ENCODE peak calls at places on chromosomes 4 and X, in eight cellular contexts. P is stomach; K is suprapubic skin; T is CD8-positive, alpha-beta T cell; I is lung; W is astrocyte; E is HCT116; A is K562. G is an unnamed sample.
A peak's percentile ranks its signal among the peaks of the same experiment; 100 is the strongest.

GRCh38 chrX:24242649-24243556 is 71.0 kb downstream of the SUPT20HL2 start:
- DNase-seq in P (peak; percentile 27), K (peak; percentile 80), T (no peak), I (no peak), W (peak; percentile 27), E (no peak), A (no peak), G (no peak)

GRCh38 chr4:75895744-75896314 is 6.4 kb downstream of the PPEF2 start:
- DNase-seq in P (no peak), K (no peak), T (no peak), I (no peak), W (no peak), E (peak; percentile 23), A (peak; percentile 65), G (peak; percentile 20)

GRCh38 chrX:97563531-97564133 is 679.9 kb downstream of the RPA4 start:
- DNase-seq in P (peak; percentile 31), K (no peak), T (peak; percentile 20), I (peak; percentile 37), W (peak; percentile 56), E (no peak), A (no peak), G (peak; percentile 1)

GRCh38 chr4:8457646-8458045 is 17.1 kb downstream of the TRMT44 start:
- DNase-seq in P (no peak), K (no peak), T (no peak), I (no peak), W (no peak), E (no peak), A (no peak), G (no peak)

GRCh38 chr4:159258889-159259560 is 156.1 kb downstream of the RAPGEF2 start:
- DNase-seq in P (no peak), K (no peak), T (no peak), I (no peak), W (no peak), E (no peak), A (no peak), G (no peak)

GRCh38 chrX:131081772-131082755 is 23.9 kb downstream of the ARHGAP36 start:
- DNase-seq in P (no peak), K (no peak), T (no peak), I (no peak), W (no peak), E (no peak), A (no peak), G (no peak)

GRCh38 chr4:165986956-165987698 is 114.1 kb downstream of the TLL1 start:
- DNase-seq in P (no peak), K (no peak), T (no peak), I (no peak), W (no peak), E (no peak), A (no peak), G (no peak)

GRCh38 chr4:13866881-13867280 is 239.4 kb upstream of the BOD1L1 start:
- DNase-seq in P (no peak), K (no peak), T (no peak), I (no peak), W (peak; percentile 43), E (no peak), A (no peak), G (no peak)

GRCh38 chrX:108001218-108001814 is 19.1 kb upstream of the TEX13B start:
- DNase-seq in P (no peak), K (no peak), T (peak; percentile 23), I (no peak), W (peak; percentile 4), E (peak; percentile 21), A (no peak), G (no peak)

GRCh38 chr4:90456891-90457290 is 329.7 kb downstream of the CCSER1 start:
- DNase-seq in P (no peak), K (no peak), T (no peak), I (no peak), W (no peak), E (no peak), A (no peak), G (no peak)

GRCh38 chrX:32045149-32045548 is 973.3 kb upstream of the FTHL17 start:
- DNase-seq in P (no peak), K (no peak), T (no peak), I (no peak), W (no peak), E (no peak), A (no peak), G (no peak)

GRCh38 chr4:20509315-20509714 is 190.9 kb upstream of the PACRGL start:
- DNase-seq in P (no peak), K (no peak), T (no peak), I (no peak), W (no peak), E (no peak), A (no peak), G (no peak)

GRCh38 chr4:17468638-17469221 is 43.2 kb downstream of the QDPR start:
- DNase-seq in P (no peak), K (no peak), T (no peak), I (no peak), W (peak; percentile 21), E (peak; percentile 12), A (peak; percentile 52), G (no peak)

GRCh38 chr4:85724801-85725548 is 250.0 kb downstream of the ARHGAP24 start:
- DNase-seq in P (no peak), K (no peak), T (no peak), I (no peak), W (no peak), E (no peak), A (no peak), G (no peak)

GRCh38 chrX:109472939-109473713 is 8.8 kb downstream of the GUCY2F start:
- DNase-seq in P (no peak), K (no peak), T (no peak), I (no peak), W (peak; percentile 49), E (peak; percentile 27), A (peak; percentile 3), G (peak; percentile 4)

GRCh38 chr4:108795733-108796132 is 32.9 kb upstream of the ETNPPL start:
- DNase-seq in P (no peak), K (no peak), T (no peak), I (no peak), W (no peak), E (no peak), A (no peak), G (no peak)

GRCh38 chr4:108799335-108799734 is 36.5 kb upstream of the ETNPPL start:
- DNase-seq in P (no peak), K (no peak), T (no peak), I (no peak), W (no peak), E (no peak), A (no peak), G (no peak)

GRCh38 chr4:108796173-108796572 is 33.3 kb upstream of the ETNPPL start:
- DNase-seq in P (no peak), K (no peak), T (no peak), I (no peak), W (no peak), E (no peak), A (no peak), G (no peak)

GRCh38 chr4:108793413-108793812 is 30.6 kb upstream of the ETNPPL start:
- DNase-seq in P (no peak), K (no peak), T (no peak), I (no peak), W (peak; percentile 35), E (no peak), A (no peak), G (no peak)

DNA sequence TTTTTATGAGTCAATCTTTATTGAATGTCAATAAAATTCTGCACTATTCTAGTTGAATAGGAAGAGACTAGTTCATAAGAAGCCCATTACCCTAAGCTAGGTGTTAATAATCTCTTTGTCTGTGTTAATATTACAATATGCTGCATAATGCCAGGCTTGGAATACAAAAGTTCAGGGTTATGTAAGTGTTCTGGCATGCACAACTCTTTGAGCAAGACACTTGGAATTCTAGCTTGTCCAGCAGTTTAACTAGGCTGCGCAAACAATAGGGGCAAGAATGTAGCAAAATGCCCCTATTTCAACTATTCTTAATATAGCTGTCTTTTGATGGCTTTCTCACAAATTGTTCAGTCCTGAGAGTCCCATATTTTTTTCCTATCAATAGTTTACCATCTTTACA is 31.3 kb upstream of the ETNPPL start:
- DNase-seq in P (no peak), K (no peak), T (no peak), I (no peak), W (peak; percentile 72), E (no peak), A (no peak), G (no peak)
- TF ChIP-seq CTCF in P (no peak), K (no peak), T (no peak), I (no peak), W (no peak), E (no peak), A (no peak), G (no peak)

GRCh38 chrX:46758163-46758955 is 559 bp downstream of the SLC9A7 start:
- DNase-seq in P (no peak), K (no peak), T (peak; percentile 6), I (no peak), W (no peak), E (no peak), A (no peak), G (no peak)
- H3K27ac ChIP-seq in P (peak overlapping the region; percentile 59), K (peak overlapping the region; percentile 29), T (no peak overlapping the region), I (no peak overlapping the region), W (peak overlapping the region; percentile 33), E (peak overlapping the region; percentile 83), A (no peak overlapping the region), G (no peak overlapping the region)

DNA sequence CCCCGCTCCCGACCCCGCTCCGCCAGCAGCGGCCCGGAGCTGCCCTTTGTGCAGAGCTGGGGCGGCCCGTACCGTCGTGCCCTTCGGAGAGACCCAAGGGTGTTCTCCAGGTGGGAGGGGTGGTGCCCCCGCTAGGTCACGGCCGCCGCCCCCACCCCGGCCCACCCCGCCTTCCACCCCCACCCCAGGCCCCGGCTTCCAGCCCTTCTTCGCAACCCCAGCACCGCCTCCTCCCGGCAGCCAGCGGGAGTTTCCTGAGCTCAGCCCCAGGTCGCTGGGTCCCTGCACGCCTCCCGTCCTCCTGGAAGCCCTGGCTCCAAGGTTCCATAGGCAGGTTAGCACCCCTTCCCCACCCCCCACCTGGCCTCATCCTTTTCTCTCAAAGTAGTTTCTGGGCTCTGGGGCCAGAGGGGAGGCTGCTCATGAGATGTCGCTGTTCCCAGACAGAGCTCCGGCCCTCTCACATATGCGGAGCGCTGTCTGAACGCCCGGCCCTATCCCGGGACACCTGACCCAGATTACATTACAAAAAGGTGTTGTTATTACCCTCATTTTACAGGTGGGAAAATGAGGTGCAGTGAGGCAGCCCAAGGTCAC is 25.2 kb upstream of the FGFR3 start:
- DNase-seq in P (peak; percentile 47), K (no peak), T (peak; percentile 31), I (peak; percentile 60), W (no peak), E (no peak), A (peak; percentile 90), G (no peak)
- TF ChIP-seq CTCF in P (no peak), K (peak; percentile 43), T (no peak), I (no peak), W (no peak), E (peak; percentile 37), A (peak; percentile 62), G (no peak)

DNA sequence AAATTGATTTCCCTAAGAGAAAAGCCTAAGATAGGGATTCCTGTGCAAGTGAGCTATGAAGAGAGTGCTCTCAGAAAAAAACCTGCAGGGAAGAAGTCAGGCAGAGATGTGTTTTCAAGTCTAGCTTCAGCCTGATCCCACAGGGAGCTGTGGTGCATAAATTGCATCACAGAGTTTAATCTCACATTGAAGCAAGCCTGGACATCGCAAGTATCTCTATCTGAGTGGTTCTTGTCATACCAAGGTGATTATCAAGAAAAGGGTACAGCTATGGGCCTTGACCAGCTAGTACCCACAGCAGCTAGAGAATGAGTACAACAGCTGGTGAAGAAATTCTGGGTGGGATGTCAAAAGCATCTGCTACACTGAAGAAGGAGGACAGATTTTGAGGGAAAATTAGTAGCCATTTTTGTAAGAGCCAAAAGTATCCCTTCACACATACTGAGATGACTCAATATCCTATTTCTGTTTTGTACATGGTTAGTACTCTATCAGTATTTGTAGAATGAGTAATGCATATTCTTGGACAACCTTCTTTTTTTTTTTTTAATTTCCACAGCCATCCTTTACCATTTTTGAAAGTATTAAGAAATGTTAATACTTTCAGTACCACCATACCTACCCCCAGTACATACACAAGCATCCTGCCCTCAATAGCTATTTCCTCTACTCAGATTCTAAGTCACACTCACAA is 708.9 kb downstream of the IL1RAPL1 start:
- DNase-seq in P (no peak), K (no peak), T (no peak), I (no peak), W (peak; percentile 49), E (no peak), A (no peak), G (no peak)
- H3K27ac ChIP-seq in P (no peak overlapping the region), K (no peak overlapping the region), T (no peak overlapping the region), I (no peak overlapping the region), W (peak overlapping the region; percentile 12), E (no peak overlapping the region), A (no peak overlapping the region), G (no peak overlapping the region)